ENCODE peak calls at places on chromosome 7, in six cellular contexts. F is transverse colon, I is A549, X is IMR-90, U is testis, B is HepG2. Z is an unnamed sample.
A peak's percentile ranks its signal among the peaks of the same experiment; 100 is the strongest.

GRCh38 chr7:82507976-82508677 is 64.5 kb upstream of the CACNA2D1 start:
- DNase-seq in F (peak; percentile 12), I (no peak), X (no peak), U (no peak), B (no peak), Z (no peak)

GRCh38 chr7:41873781-41874180 is 170.9 kb upstream of the INHBA start:
- DNase-seq in F (no peak), I (no peak), X (no peak), U (no peak), B (no peak), Z (no peak)

GRCh38 chr7:29864668-29865067 is 58.4 kb downstream of the WIPF3 start:
- DNase-seq in F (no peak), I (no peak), X (no peak), U (no peak), B (no peak), Z (no peak)

GRCh38 chr7:155864271-155864985 is 52.2 kb upstream of the SHH start:
- DNase-seq in F (no peak), I (no peak), X (no peak), U (peak; percentile 8), B (no peak), Z (no peak)

GRCh38 chr7:126578338-126578737 is 674.4 kb downstream of the GRM8 start:
- DNase-seq in F (no peak), I (no peak), X (no peak), U (no peak), B (no peak), Z (no peak)

GRCh38 chr7:115827305-115828045 is 203.1 kb downstream of the TFEC start:
- DNase-seq in F (no peak), I (no peak), X (no peak), U (no peak), B (no peak), Z (no peak)

GRCh38 chr7:50696810-50697582 is 85.7 kb downstream of the GRB10 start:
- DNase-seq in F (no peak), I (peak; percentile 41), X (no peak), U (peak; percentile 37), B (peak; percentile 32), Z (no peak)

GRCh38 chr7:94912085-94912484 is 4.7 kb downstream of the PPP1R9A start:
- DNase-seq in F (no peak), I (no peak), X (no peak), U (no peak), B (peak; percentile 12), Z (no peak)

GRCh38 chr7:44044315-44045225 is at the start of gene DBNL:
- DNase-seq in F (peak; percentile 97), I (peak; percentile 89), X (peak; percentile 78), U (peak; percentile 96), B (peak; percentile 79), Z (peak; percentile 98)

GRCh38 chr7:101125989-101126650 is 784 bp upstream of the SERPINE1 start:
- DNase-seq in F (peak; percentile 23), I (peak; percentile 96), X (peak; percentile 75), U (peak; percentile 74), B (peak; percentile 87), Z (peak; percentile 92)

GRCh38 chr7:149330914-149331567 is 69.0 kb downstream of the ZNF783 start:
- DNase-seq in F (no peak), I (peak; percentile 19), X (no peak), U (no peak), B (peak; percentile 18), Z (no peak)

GRCh38 chr7:6258440-6259182 is 13.8 kb downstream of the CYTH3 start:
- DNase-seq in F (no peak), I (no peak), X (peak; percentile 79), U (no peak), B (no peak), Z (no peak)

GRCh38 chr7:148662646-148663045 is 36.1 kb upstream of the CUL1 start:
- DNase-seq in F (no peak), I (no peak), X (no peak), U (peak; percentile 90), B (no peak), Z (no peak)

GRCh38 chr7:149811831-149812490 is 26.2 kb upstream of the ZNF862 start:
- DNase-seq in F (no peak), I (no peak), X (no peak), U (no peak), B (no peak), Z (no peak)

GRCh38 chr7:17186745-17187144 is 111.7 kb upstream of the AHR start:
- DNase-seq in F (no peak), I (no peak), X (no peak), U (no peak), B (no peak), Z (no peak)

GRCh38 chr7:148503900-148504487 is 86.6 kb upstream of the C7orf33 start:
- DNase-seq in F (no peak), I (peak; percentile 22), X (peak; percentile 37), U (no peak), B (no peak), Z (no peak)

GRCh38 chr7:122379491-122379890 is 74.9 kb upstream of the FEZF1 start:
- DNase-seq in F (no peak), I (no peak), X (no peak), U (no peak), B (no peak), Z (no peak)

GRCh38 chr7:95798401-95798930 is 26.1 kb downstream of the DYNC1I1 start:
- DNase-seq in F (no peak), I (no peak), X (no peak), U (no peak), B (no peak), Z (no peak)

GRCh38 chr7:139038691-139039090 is 2.8 kb upstream of the ZC3HAV1L start:
- DNase-seq in F (no peak), I (no peak), X (no peak), U (no peak), B (no peak), Z (no peak)

GRCh38 chr7:96380111-96380512 is 58.2 kb upstream of the SLC25A13 start:
- DNase-seq in F (no peak), I (no peak), X (no peak), U (no peak), B (no peak), Z (no peak)

GRCh38 chr7:75892634-75893272 is 13.9 kb downstream of the RHBDD2 start:
- DNase-seq in F (peak; percentile 33), I (no peak), X (peak; percentile 26), U (peak; percentile 80), B (no peak), Z (no peak)

GRCh38 chr7:77326131-77326530 is 90.0 kb downstream of the GSAP start:
- DNase-seq in F (no peak), I (no peak), X (peak; percentile 59), U (no peak), B (no peak), Z (no peak)

GRCh38 chr7:105389090-105389650 is 449 bp upstream of the SRPK2 start:
- DNase-seq in F (peak; percentile 48), I (peak; percentile 77), X (peak; percentile 40), U (peak; percentile 58), B (peak; percentile 55), Z (peak; percentile 66)

DNA sequence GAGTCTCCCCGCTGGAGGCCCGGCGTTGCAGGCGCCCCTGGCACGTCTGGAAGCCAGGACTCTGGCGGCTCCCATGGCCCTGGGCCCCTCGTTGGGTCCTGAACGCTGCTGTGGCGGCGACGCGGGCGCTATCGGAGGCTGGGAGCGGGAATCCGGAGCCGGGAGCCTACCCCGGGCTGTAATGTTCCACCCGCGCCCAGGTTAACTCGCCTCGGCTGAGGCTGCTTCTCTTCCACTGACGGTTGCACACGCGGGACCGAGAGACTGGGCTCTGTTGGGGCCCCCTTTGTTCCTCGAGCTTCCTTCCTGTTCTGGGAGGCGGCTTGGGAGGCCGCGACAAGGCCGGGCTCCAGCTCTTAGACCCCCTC is 1.3 kb upstream of the HOXA5 start:
- DNase-seq in F (peak; percentile 24), I (no peak), X (no peak), U (peak; percentile 12), B (no peak), Z (no peak)
- H3K4me1 ChIP-seq in F (peaks cover 72% of the 10 kb centered on the region), I (peaks cover 15% of the 10 kb centered on the region), X (peaks cover 18% of the 10 kb centered on the region), U (peaks cover 4% of the 10 kb centered on the region), B (peaks cover 27% of the 10 kb centered on the region), Z (no peaks in the 10 kb centered on the region)

DNA sequence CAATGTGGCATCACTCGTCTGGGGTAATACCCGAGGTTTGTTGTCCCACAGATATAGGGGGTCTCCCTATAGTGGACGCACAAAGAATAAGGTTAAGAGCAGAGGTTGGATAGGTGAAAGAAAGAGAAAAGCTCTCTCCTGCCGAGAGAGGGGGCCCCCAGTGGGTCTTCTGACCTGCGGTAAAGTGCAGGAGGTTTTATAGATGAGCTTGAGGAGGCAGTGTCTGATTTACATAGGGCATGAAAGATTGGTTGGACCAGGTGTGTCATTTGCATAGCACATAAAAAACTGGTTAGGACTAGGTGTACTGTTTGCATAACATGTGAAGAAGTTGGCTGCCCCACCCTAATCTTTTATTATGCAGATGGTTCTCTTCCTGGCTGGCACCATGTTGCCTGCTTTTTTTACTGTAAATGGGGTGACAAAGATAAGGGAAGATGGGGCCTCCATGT is 11.8 kb downstream of the CYP3A43 start:
- DNase-seq in F (peak; percentile 40), I (no peak), X (no peak), U (no peak), B (no peak), Z (no peak)
- TF ChIP-seq POLR2A in F (peak; percentile 74), I (no peak), X (no peak), U (no peak), B (no peak), Z (no peak)

GRCh38 chr7:157593541-157593940 is 256.7 kb downstream of the DNAJB6 start:
- DNase-seq in F (no peak), I (no peak), X (no peak), U (no peak), B (no peak), Z (no peak)

GRCh38 chr7:157596471-157596870 is 259.7 kb downstream of the DNAJB6 start:
- DNase-seq in F (no peak), I (no peak), X (no peak), U (no peak), B (no peak), Z (no peak)

GRCh38 chr7:157596026-157596425 is 259.2 kb downstream of the DNAJB6 start:
- DNase-seq in F (no peak), I (no peak), X (no peak), U (no peak), B (no peak), Z (no peak)

GRCh38 chr7:157594306-157594705 is 257.5 kb downstream of the DNAJB6 start:
- DNase-seq in F (no peak), I (no peak), X (no peak), U (no peak), B (no peak), Z (no peak)

GRCh38 chr7:157595086-157595855 is 258.5 kb downstream of the DNAJB6 start:
- DNase-seq in F (no peak), I (no peak), X (no peak), U (no peak), B (no peak), Z (no peak)
- H3K9me3 ChIP-seq in F (no peaks in the 10 kb centered on the region), I (no peaks in the 10 kb centered on the region), X (peaks cover 63% of the 10 kb centered on the region), U (no peaks in the 10 kb centered on the region), B (no peaks in the 10 kb centered on the region), Z (no peaks in the 10 kb centered on the region)

DNA sequence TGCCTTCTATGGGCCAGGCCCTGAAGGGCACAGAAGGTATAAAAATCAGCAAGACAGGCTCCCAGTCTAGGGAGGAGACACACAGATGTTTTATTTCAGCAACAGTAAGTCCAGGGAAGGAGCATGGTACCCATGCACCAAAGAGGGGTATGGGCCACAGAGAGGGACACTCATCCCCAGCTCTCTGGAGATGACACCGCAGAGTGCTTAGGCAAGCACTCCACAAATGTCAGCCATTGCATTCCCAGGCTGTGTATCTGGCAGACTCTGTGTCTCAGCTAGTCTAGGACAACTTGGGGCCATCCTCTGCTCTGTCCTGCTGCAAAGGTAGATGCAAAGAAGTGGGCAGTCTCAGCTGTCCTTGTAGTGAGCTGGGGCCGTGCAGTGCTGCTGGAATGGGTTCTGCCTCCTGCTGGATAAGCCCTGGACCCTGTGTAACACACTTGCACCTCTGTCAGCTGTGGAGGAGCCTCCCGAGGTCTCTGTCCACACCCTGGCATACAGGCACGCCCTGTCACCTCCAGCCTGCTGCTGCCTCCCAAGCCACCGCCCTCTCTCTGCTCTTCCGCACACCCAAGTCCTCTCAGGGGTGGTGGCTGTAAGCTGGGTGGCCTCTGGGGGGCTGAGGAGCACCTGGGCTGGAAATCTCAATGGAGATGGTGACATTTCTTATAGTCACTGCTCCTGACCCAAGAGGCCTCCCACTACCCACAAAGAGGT is 57.6 kb downstream of the VOPP1 start:
- DNase-seq in F (no peak), I (no peak), X (no peak), U (no peak), B (no peak), Z (no peak)
- H3K4me1 ChIP-seq in F (peaks cover 11% of the 10 kb centered on the region), I (no peaks in the 10 kb centered on the region), X (peaks cover 6% of the 10 kb centered on the region), U (no peaks in the 10 kb centered on the region), B (no peaks in the 10 kb centered on the region), Z (no peaks in the 10 kb centered on the region)

Z was measured in right lobe of liver.